ENCODE peak calls at places on chromosome 15, in six cellular contexts. W, D, C, T, Z and R are unnamed samples.

GRCh38 chr15:70254186-70254974 is 156.7 kb upstream of the TLE3 start:
- DNase-seq in W (no peak), D (no peak), C (no peak), T (no peak), Z (no peak), R (no peak)

GRCh38 chr15:47027322-47027946 is 689.9 kb upstream of the SEMA6D start:
- DNase-seq in W (peak), D (peak), C (peak), T (no peak), Z (no peak), R (no peak)

GRCh38 chr15:61195116-61196002 is 33.7 kb downstream of the RORA start:
- DNase-seq in W (no peak), D (no peak), C (peak), T (no peak), Z (peak), R (no peak)

GRCh38 chr15:60633426-60633968 is 154.6 kb upstream of the ICE2 start:
- DNase-seq in W (no peak), D (no peak), C (no peak), T (no peak), Z (no peak), R (no peak)

GRCh38 chr15:29687939-29688884 is 134.1 kb downstream of the TJP1 start:
- DNase-seq in W (no peak), D (no peak), C (no peak), T (no peak), Z (no peak), R (no peak)

GRCh38 chr15:41512512-41513281 is 930 bp downstream of the LTK start:
- DNase-seq in W (no peak), D (no peak), C (peak), T (peak), Z (peak), R (no peak)

GRCh38 chr15:65612616-65612946 is 1.6 kb upstream of the INTS14 start:
- DNase-seq in W (no peak), D (no peak), C (no peak), T (no peak), Z (no peak), R (no peak)

GRCh38 chr15:57406040-57406772 is 29.9 kb downstream of the CGNL1 start:
- DNase-seq in W (no peak), D (no peak), C (peak), T (no peak), Z (no peak), R (no peak)

GRCh38 chr15:46312133-46312740 is 677.4 kb downstream of the SQOR start:
- DNase-seq in W (peak), D (peak), C (peak), T (peak), Z (peak), R (peak)

GRCh38 chr15:90414408-90415028 is 26.5 kb downstream of the IQGAP1 start:
- DNase-seq in W (no peak), D (no peak), C (no peak), T (no peak), Z (no peak), R (no peak)

GRCh38 chr15:81890496-81890895 is 155.3 kb downstream of the MEX3B start:
- DNase-seq in W (no peak), D (no peak), C (no peak), T (no peak), Z (no peak), R (no peak)

GRCh38 chr15:75647370-75648155 is at the start of gene SNX33:
- DNase-seq in W (peak), D (peak), C (peak), T (no peak), Z (peak), R (peak)

GRCh38 chr15:56208641-56209155 is 35.0 kb downstream of the RFX7 start:
- DNase-seq in W (no peak), D (no peak), C (no peak), T (no peak), Z (no peak), R (no peak)

GRCh38 chr15:73904026-73904815 is 22.0 kb upstream of the LOXL1 start:
- DNase-seq in W (peak), D (no peak), C (no peak), T (no peak), Z (no peak), R (no peak)

GRCh38 chr15:32833323-32833944 is 115.6 kb downstream of the GREM1 start:
- DNase-seq in W (no peak), D (no peak), C (no peak), T (no peak), Z (no peak), R (no peak)

GRCh38 chr15:34795267-34796081 is at the start of gene ACTC1:
- DNase-seq in W (peak), D (peak), C (peak), T (no peak), Z (peak), R (peak)

GRCh38 chr15:71725215-71725955 is 85.0 kb upstream of the NR2E3 start:
- DNase-seq in W (no peak), D (no peak), C (no peak), T (no peak), Z (no peak), R (no peak)

GRCh38 chr15:84924074-84924700 is 39.7 kb downstream of the SLC28A1 start:
- DNase-seq in W (peak), D (no peak), C (no peak), T (no peak), Z (no peak), R (no peak)

GRCh38 chr15:70196314-70197291 is 98.9 kb upstream of the TLE3 start:
- DNase-seq in W (peak), D (peak), C (peak), T (peak), Z (no peak), R (no peak)

GRCh38 chr15:48642795-48643194 is 2.7 kb downstream of the FBN1 start:
- DNase-seq in W (no peak), D (no peak), C (no peak), T (no peak), Z (no peak), R (no peak)

GRCh38 chr15:33618300-33618699 is 307.5 kb downstream of the RYR3 start:
- DNase-seq in W (no peak), D (no peak), C (no peak), T (no peak), Z (no peak), R (no peak)

GRCh38 chr15:90382305-90382704 is 5.7 kb upstream of the IQGAP1 start:
- DNase-seq in W (no peak), D (no peak), C (no peak), T (no peak), Z (no peak), R (no peak)

GRCh38 chr15:39409876-39410505 is 170.9 kb upstream of the THBS1 start:
- DNase-seq in W (no peak), D (no peak), C (no peak), T (no peak), Z (no peak), R (no peak)

GRCh38 chr15:76056931-76057330 is 2.9 kb upstream of the TMEM266 start:
- DNase-seq in W (no peak), D (no peak), C (no peak), T (peak), Z (no peak), R (no peak)

GRCh38 chr15:37086120-37086519 is 14.2 kb downstream of the MEIS2 start:
- DNase-seq in W (no peak), D (no peak), C (no peak), T (no peak), Z (no peak), R (no peak)

GRCh38 chr15:74826372-74826819 is at the start of gene CPLX3:
- DNase-seq in W (peak), D (peak), C (no peak), T (peak), Z (peak), R (no peak)

GRCh38 chr15:38826880-38827279 is 262.3 kb upstream of the RASGRP1 start:
- DNase-seq in W (no peak), D (no peak), C (no peak), T (no peak), Z (no peak), R (no peak)

GRCh38 chr15:38002883-38003477 is 68.5 kb downstream of the TMCO5A start:
- DNase-seq in W (peak), D (peak), C (peak), T (peak), Z (peak), R (peak)

GRCh38 chr15:100941536-100941935 is 22.4 kb downstream of the LRRK1 start:
- DNase-seq in W (no peak), D (no peak), C (no peak), T (no peak), Z (no peak), R (no peak)

GRCh38 chr15:69225355-69226027 is 65.1 kb downstream of the GLCE start:
- DNase-seq in W (no peak), D (no peak), C (no peak), T (no peak), Z (no peak), R (no peak)

GRCh38 chr15:41286665-41287333 is 45.6 kb downstream of the OIP5 start:
- DNase-seq in W (no peak), D (no peak), C (no peak), T (no peak), Z (no peak), R (no peak)

GRCh38 chr15:78061963-78062427 is 15.5 kb downstream of the TBC1D2B start:
- DNase-seq in W (peak), D (no peak), C (peak), T (no peak), Z (no peak), R (no peak)